ENCODE peak calls at places on chromosome 11, in six cellular contexts. N, G, B, T, J and V are unnamed samples.

GRCh38 chr11:60915250-60915914 is 1.4 kb downstream of the TMEM109 start:
- DNase-seq in N (peak; percentile 73), G (no peak), B (peak; percentile 65), T (no peak), J (peak; percentile 69), V (peak; percentile 85)

GRCh38 chr11:45896392-45897068 is 10.5 kb downstream of the FREY1 start:
- DNase-seq in N (peak; percentile 84), G (no peak), B (peak; percentile 82), T (no peak), J (no peak), V (peak; percentile 85)

GRCh38 chr11:99973993-99974392 is 713.1 kb upstream of the ARHGAP42 start:
- DNase-seq in N (no peak), G (no peak), B (no peak), T (no peak), J (no peak), V (no peak)

GRCh38 chr11:118912742-118913410 is 12.8 kb downstream of the BCL9L start:
- DNase-seq in N (no peak), G (no peak), B (no peak), T (no peak), J (peak; percentile 43), V (no peak)

GRCh38 chr11:133793271-133793848 is 52.0 kb downstream of the SPATA19 start:
- DNase-seq in N (no peak), G (no peak), B (no peak), T (no peak), J (no peak), V (no peak)

GRCh38 chr11:119374632-119375394 is 6.7 kb downstream of the USP2 start:
- DNase-seq in N (peak; percentile 43), G (peak; percentile 59), B (no peak), T (no peak), J (no peak), V (no peak)

GRCh38 chr11:134633276-134633675 is 221.2 kb upstream of the B3GAT1 start:
- DNase-seq in N (no peak), G (no peak), B (no peak), T (no peak), J (no peak), V (no peak)

GRCh38 chr11:44559207-44559943 is 6.1 kb upstream of the CD82 start:
- DNase-seq in N (peak; percentile 68), G (no peak), B (peak; percentile 71), T (no peak), J (peak; percentile 85), V (peak; percentile 97)

GRCh38 chr11:69096473-69096872 is 47.7 kb downstream of the TPCN2 start:
- DNase-seq in N (no peak), G (no peak), B (no peak), T (no peak), J (no peak), V (no peak)

GRCh38 chr11:122645847-122646246 is 9.7 kb upstream of the UBASH3B start:
- DNase-seq in N (no peak), G (no peak), B (no peak), T (no peak), J (no peak), V (no peak)

GRCh38 chr11:12069053-12069676 is 41.2 kb upstream of the MICAL2 start:
- DNase-seq in N (peak; percentile 41), G (peak; percentile 28), B (no peak), T (peak; percentile 74), J (no peak), V (no peak)

DNA sequence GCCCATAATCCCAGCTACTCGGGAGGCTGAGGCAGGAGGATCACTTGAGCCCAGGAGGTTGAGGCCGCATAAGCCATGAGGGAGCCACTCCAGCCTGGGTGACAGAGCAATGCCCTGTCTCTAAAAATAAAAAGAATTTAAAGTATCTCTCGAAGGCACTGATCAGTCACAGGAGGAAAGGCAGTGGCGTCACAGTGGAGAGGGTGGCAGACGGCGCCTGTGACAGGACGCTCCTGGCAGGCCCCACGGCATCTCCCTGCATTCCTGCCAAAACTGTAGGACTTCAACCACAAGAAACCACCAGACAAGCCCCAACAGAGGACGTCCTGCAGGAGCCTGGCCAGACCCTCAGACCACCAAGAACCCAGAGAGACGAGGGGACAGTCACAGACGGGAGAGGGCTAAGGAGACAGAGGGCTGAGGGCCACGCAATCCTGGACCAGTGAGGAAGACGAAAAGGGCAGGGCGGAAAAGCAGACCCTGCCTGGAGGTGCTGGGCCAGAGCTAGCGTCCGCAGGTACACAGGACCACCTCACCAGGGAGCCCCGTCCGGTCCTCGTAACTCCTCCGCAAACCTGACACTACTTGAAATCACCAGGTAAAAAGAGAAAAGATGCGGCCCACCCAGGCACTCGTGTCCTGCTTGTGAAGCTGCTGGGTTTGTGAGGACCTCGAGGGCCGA is 5.9 kb downstream of the RNH1 start:
- DNase-seq in N (no peak), G (no peak), B (no peak), T (no peak), J (no peak), V (no peak)
- TF ChIP-seq CREB1 in N (no peak), G (no peak), B (no peak), T (no peak), J (no peak), V (no peak)

GRCh38 chr11:112929432-112929831 is 31.8 kb upstream of the NCAM1 start:
- DNase-seq in N (no peak), G (no peak), B (no peak), T (no peak), J (no peak), V (no peak)
- TF ChIP-seq CREB1 in N (no peak), G (no peak), B (no peak), T (no peak), J (no peak), V (no peak)

GRCh38 chr11:85685131-85685819 is 720 bp downstream of the CCDC89 start:
- DNase-seq in N (no peak), G (no peak), B (no peak), T (no peak), J (no peak), V (no peak)

GRCh38 chr11:85679581-85679980 is 6.4 kb downstream of the CCDC89 start:
- DNase-seq in N (no peak), G (no peak), B (no peak), T (no peak), J (no peak), V (no peak)

GRCh38 chr11:85682330-85683305 is 3.4 kb downstream of the CCDC89 start:
- DNase-seq in N (no peak), G (peak; percentile 16), B (no peak), T (no peak), J (no peak), V (no peak)

GRCh38 chr11:85685820-85686459 is at the start of gene CCDC89:
- DNase-seq in N (no peak), G (no peak), B (no peak), T (peak; percentile 68), J (no peak), V (peak; percentile 46)

DNA sequence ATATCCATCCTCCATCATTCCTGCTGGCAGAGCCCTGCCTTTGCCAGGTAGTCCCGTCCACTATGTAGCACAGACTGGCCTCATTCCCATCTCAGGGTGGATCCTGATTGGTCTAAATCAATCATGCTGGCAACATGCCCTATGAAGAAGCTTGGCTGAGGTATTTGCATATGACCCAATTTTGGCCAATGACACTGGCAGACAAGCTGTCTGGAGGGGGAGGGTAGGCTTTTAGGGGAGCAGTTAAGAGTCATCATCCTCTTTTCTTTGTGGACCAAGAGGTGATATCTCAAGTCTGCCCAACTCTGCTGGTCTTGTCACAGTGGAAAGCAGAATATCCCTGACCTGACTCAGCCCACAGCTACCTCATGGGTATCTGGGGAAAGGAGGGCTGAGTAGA is 5.1 kb downstream of the CCDC89 start:
- DNase-seq in N (no peak), G (no peak), B (no peak), T (no peak), J (no peak), V (peak; percentile 55)
- TF ChIP-seq CREB1 in N (no peak), G (no peak), B (no peak), T (no peak), J (no peak), V (no peak)

GRCh38 chr11:59773082-59773438 is 17.9 kb downstream of the STX3 start:
- DNase-seq in N (no peak), G (no peak), B (no peak), T (no peak), J (no peak), V (no peak)

GRCh38 chr11:59777104-59777503 is 21.9 kb downstream of the STX3 start:
- DNase-seq in N (no peak), G (no peak), B (no peak), T (no peak), J (no peak), V (no peak)

GRCh38 chr11:59779487-59779886 is 24.3 kb downstream of the STX3 start:
- DNase-seq in N (no peak), G (no peak), B (no peak), T (no peak), J (no peak), V (no peak)

GRCh38 chr11:59778122-59778521 is 22.9 kb downstream of the STX3 start:
- DNase-seq in N (no peak), G (no peak), B (no peak), T (peak; percentile 29), J (no peak), V (no peak)

DNA sequence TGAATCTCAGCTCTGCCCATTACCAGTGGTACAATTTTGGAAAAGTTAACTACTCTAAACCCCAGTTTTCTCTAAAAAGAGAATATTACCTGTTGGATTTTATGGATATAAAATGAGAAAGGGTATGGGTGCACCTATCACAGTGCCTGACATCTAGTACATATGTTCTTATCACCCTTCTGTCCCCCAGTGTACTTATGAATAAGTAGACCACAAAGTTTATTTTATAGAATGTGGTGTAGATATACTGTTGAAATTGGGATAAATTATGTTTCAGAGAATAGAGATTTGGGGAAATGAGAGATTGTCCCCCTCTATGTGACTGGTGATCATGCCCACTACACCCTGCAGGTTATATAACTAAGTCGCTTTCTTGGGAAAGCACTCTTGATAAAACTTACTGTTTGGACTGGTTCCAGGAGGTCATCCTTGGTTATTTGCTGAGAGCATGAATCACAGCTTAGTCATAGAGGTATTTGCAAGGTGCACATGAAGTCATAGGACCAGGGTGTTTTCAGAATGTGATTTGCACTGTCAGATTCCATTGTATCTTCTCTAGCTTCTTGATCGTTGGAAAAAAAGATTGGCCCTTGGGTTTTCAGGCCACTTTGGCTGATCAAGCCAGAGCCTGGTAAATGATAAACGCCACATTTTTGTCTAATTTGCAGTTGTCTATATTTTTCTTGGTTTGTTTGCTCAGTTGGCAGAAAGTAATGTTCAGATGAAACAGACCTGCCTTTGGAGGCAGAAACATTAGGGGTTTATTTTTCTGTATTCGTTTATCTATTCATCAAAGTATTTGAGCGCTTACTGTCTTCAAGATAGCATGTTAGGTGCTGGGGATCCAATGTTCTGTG is 21.3 kb downstream of the STX3 start:
- DNase-seq in N (no peak), G (no peak), B (no peak), T (peak; percentile 90), J (no peak), V (no peak)
- TF ChIP-seq CREB1 in N (no peak), G (no peak), B (no peak), T (peak; percentile 75), J (no peak), V (no peak)

GRCh38 chr11:66081505-66081904 is 11.4 kb downstream of the PACS1 start:
- DNase-seq in N (no peak), G (no peak), B (no peak), T (no peak), J (no peak), V (no peak)
- TF ChIP-seq CREB1 in N (no peak), G (no peak), B (no peak), T (no peak), J (no peak), V (no peak)

GRCh38 chr11:64767344-64768299 is 7.8 kb upstream of the PYGM start:
- DNase-seq in N (peak; percentile 95), G (no peak), B (peak; percentile 88), T (peak; percentile 67), J (no peak), V (peak; percentile 96)
- TF ChIP-seq CREB1 in N (peak; percentile 39), G (no peak), B (no peak), T (no peak), J (no peak), V (no peak)